ENCODE peak calls at places on chromosomes 16 and 17, in nine cellular contexts. F is GM23338; K is left ventricle myocardium inferior; U is IMR-90; C is stimulated activated CD8-positive, alpha-beta memory T cell treated with anti-CD3 and anti-CD28 coated beads, Interleukin-4, amount 100 ng/mL, for 24 hours; S is fibroblast of lung; A is activated naive CD8-positive, alpha-beta T cell treated with anti-CD3 and anti-CD28 coated beads, Interleukin-2, amount 50 U/mL, for 24 hours; I is Daoy; E is GM10248. W is an unnamed sample.

GRCh38 chr16:53055603-53056527 is 1.1 kb downstream of the CHD9 start:
- DNase-seq in F (peak; percentile 83), K (no peak), U (peak; percentile 72), C (no peak), S (peak; percentile 77), A (no peak), I (peak; percentile 56), E (no peak), W (peak; percentile 53)

GRCh38 chr16:10678655-10679054 is 16.1 kb downstream of the TEKT5 start:
- DNase-seq in F (no peak), K (no peak), U (no peak), C (no peak), S (no peak), A (no peak), I (no peak), E (no peak), W (no peak)

GRCh38 chr16:88763502-88764053 is 21.4 kb downstream of the PIEZO1 start:
- DNase-seq in F (peak; percentile 97), K (no peak), U (no peak), C (no peak), S (no peak), A (no peak), I (no peak), E (no peak), W (no peak)

GRCh38 chr17:44210342-44211192 is 8.9 kb downstream of the UBTF start:
- DNase-seq in F (peak; percentile 94), K (peak; percentile 89), U (peak; percentile 85), C (peak; percentile 84), S (peak; percentile 80), A (peak; percentile 93), I (peak; percentile 86), E (peak; percentile 91), W (peak; percentile 85)

GRCh38 chr17:74749262-74750038 is 1.0 kb downstream of the NHERF1 start:
- DNase-seq in F (peak; percentile 52), K (no peak), U (no peak), C (no peak), S (peak; percentile 27), A (peak; percentile 57), I (peak; percentile 56), E (no peak), W (no peak)

GRCh38 chr17:44164476-44164875 is 6.0 kb upstream of the ASB16 start:
- DNase-seq in F (no peak), K (no peak), U (no peak), C (no peak), S (no peak), A (no peak), I (no peak), E (no peak), W (no peak)

GRCh38 chr17:29096094-29096493 is 53.2 kb downstream of the PIPOX start:
- DNase-seq in F (no peak), K (no peak), U (no peak), C (no peak), S (no peak), A (no peak), I (no peak), E (no peak), W (no peak)

GRCh38 chr17:50518265-50519023 is 10.2 kb downstream of the MYCBPAP start:
- DNase-seq in F (no peak), K (no peak), U (no peak), C (no peak), S (no peak), A (no peak), I (no peak), E (no peak), W (no peak)

GRCh38 chr17:21288581-21289017 is 4.1 kb downstream of the MAP2K3 start:
- DNase-seq in F (no peak), K (no peak), U (no peak), C (peak; percentile 23), S (no peak), A (peak; percentile 30), I (no peak), E (peak; percentile 65), W (no peak)

GRCh38 chr16:2769100-2769529 is 8.0 kb downstream of the ELOB start:
- DNase-seq in F (no peak), K (no peak), U (no peak), C (no peak), S (no peak), A (no peak), I (no peak), E (no peak), W (no peak)

GRCh38 chr16:23206986-23207385 is 24.4 kb downstream of the SCNN1G start:
- DNase-seq in F (no peak), K (no peak), U (no peak), C (no peak), S (no peak), A (no peak), I (no peak), E (no peak), W (no peak)

GRCh38 chr17:44887016-44887415 is 12.2 kb downstream of the EFTUD2 start:
- DNase-seq in F (no peak), K (no peak), U (no peak), C (no peak), S (no peak), A (no peak), I (no peak), E (no peak), W (no peak)

GRCh38 chr16:82329504-82330192 is 159.6 kb upstream of the MPHOSPH6 start:
- DNase-seq in F (peak; percentile 21), K (no peak), U (no peak), C (no peak), S (no peak), A (no peak), I (no peak), E (no peak), W (no peak)

GRCh38 chr16:54177857-54178490 is 108.6 kb downstream of the IRX3 start:
- DNase-seq in F (no peak), K (no peak), U (no peak), C (no peak), S (no peak), A (no peak), I (no peak), E (no peak), W (no peak)

GRCh38 chr17:13160281-13160680 is 142.5 kb upstream of the ELAC2 start:
- DNase-seq in F (no peak), K (no peak), U (peak; percentile 6), C (no peak), S (peak; percentile 5), A (no peak), I (peak; percentile 4), E (no peak), W (no peak)

GRCh38 chr16:53881371-53881770 is 177.4 kb downstream of the FTO start:
- DNase-seq in F (no peak), K (no peak), U (peak; percentile 82), C (no peak), S (peak; percentile 42), A (no peak), I (no peak), E (no peak), W (peak; percentile 71)

GRCh38 chr16:66651474-66651765 is 45.1 kb downstream of the CMTM4 start:
- DNase-seq in F (no peak), K (no peak), U (no peak), C (no peak), S (peak; percentile 30), A (no peak), I (peak; percentile 14), E (no peak), W (no peak)

GRCh38 chr16:19119564-19119963 is 5.8 kb downstream of the ITPRIPL2 start:
- DNase-seq in F (no peak), K (no peak), U (peak; percentile 91), C (no peak), S (peak; percentile 85), A (no peak), I (peak; percentile 66), E (no peak), W (peak; percentile 73)

GRCh38 chr17:77498875-77499698 is 358.3 kb downstream of the SEC14L1 start:
- DNase-seq in F (no peak), K (no peak), U (no peak), C (no peak), S (no peak), A (no peak), I (no peak), E (no peak), W (no peak)

GRCh38 chr17:10683853-10684252 is 13.5 kb downstream of the SCO1 start:
- DNase-seq in F (peak; percentile 54), K (no peak), U (peak; percentile 39), C (no peak), S (peak; percentile 26), A (no peak), I (no peak), E (no peak), W (no peak)

GRCh38 chr16:29308644-29309546 is 97.6 kb downstream of the NPIPB11 start:
- DNase-seq in F (no peak), K (no peak), U (no peak), C (no peak), S (no peak), A (no peak), I (no peak), E (no peak), W (no peak)

GRCh38 chr17:45906237-45906636 is 11.9 kb downstream of the MAPT start:
- DNase-seq in F (no peak), K (no peak), U (no peak), C (no peak), S (no peak), A (no peak), I (no peak), E (no peak), W (no peak)

GRCh38 chr17:31052187-31052889 is 42.4 kb upstream of the NF1 start:
- DNase-seq in F (no peak), K (peak; percentile 29), U (peak; percentile 96), C (no peak), S (peak; percentile 99), A (no peak), I (peak; percentile 95), E (no peak), W (peak; percentile 98)

GRCh38 chr17:46774108-46774737 is 44.3 kb downstream of the WNT3 start:
- DNase-seq in F (no peak), K (no peak), U (no peak), C (no peak), S (no peak), A (no peak), I (no peak), E (no peak), W (no peak)

GRCh38 chr17:62821213-62822079 is 13.3 kb upstream of the MARCHF10 start:
- DNase-seq in F (no peak), K (no peak), U (no peak), C (no peak), S (peak; percentile 42), A (no peak), I (no peak), E (no peak), W (no peak)

GRCh38 chr17:13806023-13806553 is 204.4 kb upstream of the HS3ST3A1 start:
- DNase-seq in F (no peak), K (no peak), U (no peak), C (no peak), S (no peak), A (no peak), I (no peak), E (no peak), W (peak; percentile 5)

GRCh38 chr16:68470461-68471150 is 22.3 kb upstream of the SMPD3 start:
- DNase-seq in F (no peak), K (peak; percentile 28), U (no peak), C (no peak), S (no peak), A (peak; percentile 20), I (no peak), E (peak; percentile 82), W (no peak)

GRCh38 chr17:1021147-1021546 is 24.2 kb downstream of the TIMM22 start:
- DNase-seq in F (no peak), K (no peak), U (no peak), C (no peak), S (no peak), A (no peak), I (no peak), E (no peak), W (no peak)

GRCh38 chr16:72999541-73000019 is 48.3 kb downstream of the ZFHX3 start:
- DNase-seq in F (no peak), K (no peak), U (no peak), C (no peak), S (no peak), A (no peak), I (no peak), E (no peak), W (no peak)

GRCh38 chr17:48244121-48244711 is 136.7 kb downstream of the SNX11 start:
- DNase-seq in F (no peak), K (no peak), U (peak; percentile 29), C (no peak), S (peak; percentile 65), A (no peak), I (peak; percentile 37), E (no peak), W (peak; percentile 85)

GRCh38 chr17:77437017-77437416 is 296.2 kb downstream of the SEC14L1 start:
- DNase-seq in F (no peak), K (peak; percentile 70), U (peak; percentile 80), C (no peak), S (peak; percentile 78), A (peak; percentile 30), I (peak; percentile 67), E (no peak), W (no peak)